ENCODE peak calls at places on chromosomes 16 and 17, in eight cellular contexts. One of them, this sample, is unnamed.

GRCh38 chr16:11140466-11140865 is 115.5 kb downstream of the SOCS1 start:
- DNase-seq in left colon: no peak
- DNase-seq in dorsolateral prefrontal cortex: no peak
- DNase-seq in HT1080: no peak
- DNase-seq in activated gamma-delta T cell treated with Interleukin-2 at 50 U/mL for 16 hours: no peak
- DNase-seq in GM19239: no peak
- DNase-seq in AG08395: no peak
- DNase-seq in mesothelial cell of epicardium: no peak
- DNase-seq in this sample: no peak

GRCh38 chr16:66242672-66243071 is 123.8 kb upstream of the CDH5 start:
- DNase-seq in left colon: no peak
- DNase-seq in dorsolateral prefrontal cortex: no peak
- DNase-seq in HT1080: no peak
- DNase-seq in activated gamma-delta T cell treated with Interleukin-2 at 50 U/mL for 16 hours: no peak
- DNase-seq in GM19239: no peak
- DNase-seq in AG08395: no peak
- DNase-seq in mesothelial cell of epicardium: no peak
- DNase-seq in this sample: no peak

GRCh38 chr16:71303938-71304337 is 14.7 kb upstream of the CMTR2 start:
- DNase-seq in left colon: no peak
- DNase-seq in dorsolateral prefrontal cortex: no peak
- DNase-seq in HT1080: peak
- DNase-seq in activated gamma-delta T cell treated with Interleukin-2 at 50 U/mL for 16 hours: no peak
- DNase-seq in GM19239: no peak
- DNase-seq in AG08395: no peak
- DNase-seq in mesothelial cell of epicardium: no peak
- DNase-seq in this sample: no peak

GRCh38 chr16:50940275-50940854 is 198.5 kb downstream of the CYLD start:
- DNase-seq in left colon: no peak
- DNase-seq in dorsolateral prefrontal cortex: no peak
- DNase-seq in HT1080: no peak
- DNase-seq in activated gamma-delta T cell treated with Interleukin-2 at 50 U/mL for 16 hours: no peak
- DNase-seq in GM19239: no peak
- DNase-seq in AG08395: no peak
- DNase-seq in mesothelial cell of epicardium: no peak
- DNase-seq in this sample: no peak

GRCh38 chr16:10552998-10553491 is 27.4 kb downstream of the EMP2 start:
- DNase-seq in left colon: no peak
- DNase-seq in dorsolateral prefrontal cortex: peak
- DNase-seq in HT1080: no peak
- DNase-seq in activated gamma-delta T cell treated with Interleukin-2 at 50 U/mL for 16 hours: peak
- DNase-seq in GM19239: peak
- DNase-seq in AG08395: no peak
- DNase-seq in mesothelial cell of epicardium: no peak
- DNase-seq in this sample: peak

GRCh38 chr16:30637952-30638351 is 12.8 kb upstream of the PRR14 start:
- DNase-seq in left colon: no peak
- DNase-seq in dorsolateral prefrontal cortex: no peak
- DNase-seq in HT1080: peak
- DNase-seq in activated gamma-delta T cell treated with Interleukin-2 at 50 U/mL for 16 hours: no peak
- DNase-seq in GM19239: no peak
- DNase-seq in AG08395: peak
- DNase-seq in mesothelial cell of epicardium: no peak
- DNase-seq in this sample: peak

GRCh38 chr17:17493249-17493985 is 2.8 kb downstream of the RASD1 start:
- DNase-seq in left colon: peak
- DNase-seq in dorsolateral prefrontal cortex: no peak
- DNase-seq in HT1080: no peak
- DNase-seq in activated gamma-delta T cell treated with Interleukin-2 at 50 U/mL for 16 hours: no peak
- DNase-seq in GM19239: no peak
- DNase-seq in AG08395: no peak
- DNase-seq in mesothelial cell of epicardium: no peak
- DNase-seq in this sample: no peak

GRCh38 chr16:72474511-72475123 is 302.7 kb upstream of the PMFBP1 start:
- DNase-seq in left colon: no peak
- DNase-seq in dorsolateral prefrontal cortex: no peak
- DNase-seq in HT1080: peak
- DNase-seq in activated gamma-delta T cell treated with Interleukin-2 at 50 U/mL for 16 hours: no peak
- DNase-seq in GM19239: no peak
- DNase-seq in AG08395: peak
- DNase-seq in mesothelial cell of epicardium: no peak
- DNase-seq in this sample: no peak

GRCh38 chr17:11925271-11926021 is 71.8 kb downstream of the ZNF18 start:
- DNase-seq in left colon: no peak
- DNase-seq in dorsolateral prefrontal cortex: no peak
- DNase-seq in HT1080: no peak
- DNase-seq in activated gamma-delta T cell treated with Interleukin-2 at 50 U/mL for 16 hours: no peak
- DNase-seq in GM19239: no peak
- DNase-seq in AG08395: no peak
- DNase-seq in mesothelial cell of epicardium: no peak
- DNase-seq in this sample: no peak

GRCh38 chr17:47694818-47695663 is 1.1 kb downstream of the TBKBP1 start:
- DNase-seq in left colon: peak
- DNase-seq in dorsolateral prefrontal cortex: no peak
- DNase-seq in HT1080: no peak
- DNase-seq in activated gamma-delta T cell treated with Interleukin-2 at 50 U/mL for 16 hours: peak
- DNase-seq in GM19239: no peak
- DNase-seq in AG08395: peak
- DNase-seq in mesothelial cell of epicardium: peak
- DNase-seq in this sample: peak

GRCh38 chr17:8469964-8470363 is 34.3 kb downstream of the NDEL1 start:
- DNase-seq in left colon: no peak
- DNase-seq in dorsolateral prefrontal cortex: no peak
- DNase-seq in HT1080: no peak
- DNase-seq in activated gamma-delta T cell treated with Interleukin-2 at 50 U/mL for 16 hours: no peak
- DNase-seq in GM19239: no peak
- DNase-seq in AG08395: no peak
- DNase-seq in mesothelial cell of epicardium: no peak
- DNase-seq in this sample: no peak

GRCh38 chr16:31269541-31269940 is 9.8 kb downstream of the ITGAM start:
- DNase-seq in left colon: no peak
- DNase-seq in dorsolateral prefrontal cortex: no peak
- DNase-seq in HT1080: no peak
- DNase-seq in activated gamma-delta T cell treated with Interleukin-2 at 50 U/mL for 16 hours: no peak
- DNase-seq in GM19239: no peak
- DNase-seq in AG08395: no peak
- DNase-seq in mesothelial cell of epicardium: no peak
- DNase-seq in this sample: no peak

GRCh38 chr16:67389911-67390815 is 3.1 kb downstream of the TPPP3 start:
- DNase-seq in left colon: peak
- DNase-seq in dorsolateral prefrontal cortex: peak
- DNase-seq in HT1080: no peak
- DNase-seq in activated gamma-delta T cell treated with Interleukin-2 at 50 U/mL for 16 hours: no peak
- DNase-seq in GM19239: no peak
- DNase-seq in AG08395: no peak
- DNase-seq in mesothelial cell of epicardium: no peak
- DNase-seq in this sample: no peak

GRCh38 chr17:4898351-4898750 is 985 bp upstream of the C17orf107 start:
- DNase-seq in left colon: no peak
- DNase-seq in dorsolateral prefrontal cortex: no peak
- DNase-seq in HT1080: no peak
- DNase-seq in activated gamma-delta T cell treated with Interleukin-2 at 50 U/mL for 16 hours: no peak
- DNase-seq in GM19239: no peak
- DNase-seq in AG08395: no peak
- DNase-seq in mesothelial cell of epicardium: no peak
- DNase-seq in this sample: no peak

GRCh38 chr17:74499992-74500391 is 31.3 kb downstream of the CD300LB start:
- DNase-seq in left colon: no peak
- DNase-seq in dorsolateral prefrontal cortex: no peak
- DNase-seq in HT1080: no peak
- DNase-seq in activated gamma-delta T cell treated with Interleukin-2 at 50 U/mL for 16 hours: no peak
- DNase-seq in GM19239: no peak
- DNase-seq in AG08395: no peak
- DNase-seq in mesothelial cell of epicardium: no peak
- DNase-seq in this sample: no peak

GRCh38 chr17:59361386-59361785 is 29.9 kb downstream of the YPEL2 start:
- DNase-seq in left colon: no peak
- DNase-seq in dorsolateral prefrontal cortex: no peak
- DNase-seq in HT1080: peak
- DNase-seq in activated gamma-delta T cell treated with Interleukin-2 at 50 U/mL for 16 hours: no peak
- DNase-seq in GM19239: no peak
- DNase-seq in AG08395: peak
- DNase-seq in mesothelial cell of epicardium: no peak
- DNase-seq in this sample: no peak

GRCh38 chr17:64174686-64175456 is 44.9 kb upstream of the ERN1 start:
- DNase-seq in left colon: no peak
- DNase-seq in dorsolateral prefrontal cortex: no peak
- DNase-seq in HT1080: peak
- DNase-seq in activated gamma-delta T cell treated with Interleukin-2 at 50 U/mL for 16 hours: no peak
- DNase-seq in GM19239: no peak
- DNase-seq in AG08395: peak
- DNase-seq in mesothelial cell of epicardium: no peak
- DNase-seq in this sample: no peak

GRCh38 chr17:5234645-5235576 is at the start of gene SCIMP:
- DNase-seq in left colon: peak
- DNase-seq in dorsolateral prefrontal cortex: no peak
- DNase-seq in HT1080: no peak
- DNase-seq in activated gamma-delta T cell treated with Interleukin-2 at 50 U/mL for 16 hours: no peak
- DNase-seq in GM19239: no peak
- DNase-seq in AG08395: no peak
- DNase-seq in mesothelial cell of epicardium: no peak
- DNase-seq in this sample: peak

This sample was measured in OCI-LY7.